ENCODE peak calls at places on chromosomes 1 and 21, in four cellular contexts. H is ascending aorta, I is stomach, R is uterus. Z is an unnamed sample.

GRCh38 chr21:23478381-23478780 is 2128.9 kb downstream of the MRPL39 start:
- DNase-seq in H (no peak), I (no peak), R (no peak), Z (no peak)

GRCh38 chr1:16430598-16430997 is 6.6 kb downstream of the SPATA21 start:
- DNase-seq in H (no peak), I (no peak), R (no peak), Z (peak; percentile 73)

GRCh38 chr1:30601316-30602085 is 121.9 kb downstream of the MATN1 start:
- DNase-seq in H (no peak), I (no peak), R (no peak), Z (peak; percentile 74)

GRCh38 chr1:15835205-15835740 is 12.2 kb upstream of the SPEN start:
- DNase-seq in H (no peak), I (no peak), R (no peak), Z (no peak)

GRCh38 chr1:181089017-181089776 is 697 bp downstream of the IER5 start:
- DNase-seq in R (no peak), I (peak; percentile 44), H (no peak), Z (no peak)

GRCh38 chr1:2212542-2213491 is 15.3 kb upstream of the SKI start:
- DNase-seq in H (peak; percentile 87), R (peak; percentile 97), I (peak; percentile 88), Z (peak; percentile 97)

GRCh38 chr1:180171691-180172090 is 17.0 kb downstream of the QSOX1 start:
- DNase-seq in H (no peak), I (no peak), R (no peak), Z (no peak)

GRCh38 chr1:9242338-9242969 is 7.9 kb downstream of the H6PD start:
- DNase-seq in I (peak; percentile 91), H (peak; percentile 42), R (peak; percentile 75), Z (no peak)

GRCh38 chr1:23167353-23168078 is 1.1 kb downstream of the LUZP1 start:
- DNase-seq in R (peak; percentile 34), I (peak; percentile 54), H (no peak), Z (peak; percentile 84)

GRCh38 chr1:54559771-54560231 is 11.8 kb downstream of the ACOT11 start:
- DNase-seq in R (no peak), H (no peak), I (no peak), Z (no peak)

GRCh38 chr1:19210772-19211549 is 895 bp upstream of the UBR4 start:
- DNase-seq in I (no peak), R (no peak), H (no peak), Z (no peak)

DNA sequence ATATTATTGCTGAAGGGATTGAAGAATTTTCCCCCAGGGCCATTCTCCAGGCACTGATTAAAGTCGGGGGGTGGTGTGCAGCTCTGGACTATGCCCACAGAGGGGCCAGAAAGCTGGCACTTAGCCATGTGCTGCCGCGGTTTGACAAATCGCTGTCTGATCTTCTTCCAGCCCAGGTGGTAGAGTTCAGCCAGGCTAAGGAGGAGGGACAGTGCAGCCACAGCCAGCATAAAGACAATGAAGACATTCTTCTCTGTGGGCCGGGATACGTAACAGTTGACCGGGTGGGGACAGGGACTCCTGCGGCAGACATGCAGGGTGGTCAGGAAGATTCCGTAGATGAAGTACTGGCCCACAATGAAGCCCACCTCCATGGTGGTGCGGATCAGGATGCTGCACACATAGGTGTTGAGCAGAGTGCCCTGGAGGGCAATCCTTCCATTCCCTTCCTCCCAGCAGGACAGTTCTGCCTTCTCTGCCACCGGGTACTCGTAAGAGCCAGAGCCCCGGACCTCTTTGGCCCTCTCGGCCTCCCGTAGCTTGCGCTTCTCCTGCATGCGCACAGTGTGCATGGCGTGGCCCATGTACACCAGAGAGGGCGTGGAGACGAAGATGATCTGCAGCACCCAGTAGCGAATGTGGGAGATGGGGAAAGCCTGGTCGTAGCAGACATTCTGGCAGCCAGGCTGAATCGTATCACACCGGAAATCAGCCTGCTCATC is 1.9 kb downstream of the GJA5 start:
- DNase-seq in H (no peak), R (no peak), I (no peak), Z (no peak)
- H3K4me1 ChIP-seq in H (peaks cover 11% of the 10 kb centered on the region), R (no peaks in the 10 kb centered on the region), I (peaks cover 13% of the 10 kb centered on the region), Z (peaks cover 5% of the 10 kb centered on the region)

GRCh38 chr1:41462680-41463004 is 21.8 kb downstream of the EDN2 start:
- DNase-seq in I (no peak), R (no peak), H (no peak), Z (no peak)
- H3K27ac ChIP-seq in I (no peak overlapping the region), R (no peak overlapping the region), H (no peak overlapping the region), Z (no peak overlapping the region)

GRCh38 chr1:244857761-244858160 is 6.6 kb downstream of the HNRNPU start:
- DNase-seq in I (no peak), H (no peak), R (no peak), Z (no peak)

GRCh38 chr1:244851546-244852231 is 12.7 kb downstream of the HNRNPU start:
- DNase-seq in I (no peak), R (no peak), H (no peak), Z (no peak)

GRCh38 chr1:244852694-244853093 is 11.6 kb downstream of the HNRNPU start:
- DNase-seq in R (no peak), H (no peak), I (no peak), Z (no peak)

GRCh38 chr1:244854175-244854574 is 10.2 kb downstream of the HNRNPU start:
- DNase-seq in R (no peak), I (no peak), H (no peak), Z (no peak)

GRCh38 chr1:244854865-244855578 is 9.3 kb downstream of the HNRNPU start:
- DNase-seq in I (no peak), H (no peak), R (no peak), Z (no peak)
- H3K4me1 ChIP-seq in I (peaks cover 95% of the 10 kb centered on the region), H (peaks cover 6% of the 10 kb centered on the region), R (peaks cover 14% of the 10 kb centered on the region), Z (no peaks in the 10 kb centered on the region)

GRCh38 chr1:244449936-244450508 is 1.7 kb downstream of the ADSS2 start:
- DNase-seq in I (no peak), H (no peak), R (no peak), Z (no peak)
- H3K27ac ChIP-seq in I (peak overlapping the region; percentile 93), H (no peak overlapping the region), R (peak overlapping the region; percentile 85), Z (no peak overlapping the region)

DNA sequence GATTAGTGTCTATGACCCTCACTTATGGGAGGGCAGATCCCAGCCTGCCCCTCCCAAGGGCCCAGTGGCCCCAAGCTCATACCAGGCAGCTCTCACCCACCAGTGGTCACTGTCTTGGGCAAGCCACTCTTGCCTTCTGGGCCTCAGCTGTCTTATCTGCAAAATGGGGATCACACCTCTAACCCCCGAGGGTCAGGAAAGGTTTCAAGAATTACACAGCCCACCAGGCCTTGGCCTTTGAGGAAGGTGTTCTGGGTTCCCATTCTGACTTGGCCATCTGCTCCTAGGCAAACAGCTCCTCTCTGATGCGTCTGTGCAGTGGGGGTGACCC is 16.8 kb downstream of the RUNX3 start:
- DNase-seq in R (no peak), I (no peak), H (no peak), Z (no peak)
- H3K4me1 ChIP-seq in R (no peaks in the 10 kb centered on the region), I (peaks cover 9% of the 10 kb centered on the region), H (no peaks in the 10 kb centered on the region), Z (no peaks in the 10 kb centered on the region)

DNA sequence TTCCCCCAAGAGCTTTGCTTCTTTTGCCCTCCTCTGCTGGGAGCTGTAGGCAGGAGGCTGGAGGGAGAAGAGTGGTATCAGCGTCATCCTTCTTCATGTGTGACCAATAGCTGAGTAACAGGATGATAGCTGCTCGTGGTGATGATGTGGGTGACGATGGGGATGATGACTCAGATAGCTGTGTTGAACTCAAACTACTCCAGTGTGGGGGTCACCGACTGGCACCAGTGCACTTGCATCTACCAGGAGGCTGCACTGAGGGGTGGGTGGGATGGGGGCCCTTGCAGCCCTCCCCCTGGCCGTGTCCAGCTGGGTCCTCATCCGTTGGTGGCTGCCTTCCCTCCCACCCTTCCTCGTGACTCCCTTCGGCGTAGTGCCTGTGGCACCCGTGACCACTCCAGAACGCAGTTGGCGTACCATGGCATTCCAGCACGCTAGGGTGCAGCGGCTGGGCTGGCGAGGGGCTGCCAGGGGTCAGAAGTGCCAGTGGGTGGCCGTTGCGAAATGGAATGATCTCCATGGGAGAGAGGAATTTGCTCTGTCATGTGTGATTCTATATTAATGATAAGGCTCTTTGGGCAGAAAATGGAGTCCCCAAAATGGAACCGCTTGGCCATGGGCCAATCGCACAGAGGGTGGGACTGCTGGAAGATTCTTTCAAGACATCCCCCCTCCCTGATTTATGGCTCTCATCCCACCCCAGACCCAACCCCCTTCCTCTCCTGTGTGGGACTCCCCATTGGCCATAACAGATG is 1.3 kb downstream of the IGFN1 start:
- DNase-seq in I (no peak), H (no peak), R (peak; percentile 47), Z (no peak)
- H3K27ac ChIP-seq in I (no peak overlapping the region), H (no peak overlapping the region), R (peak overlapping the region; percentile 61), Z (no peak overlapping the region)

GRCh38 chr1:6594977-6595740 is 7.5 kb downstream of the KLHL21 start:
- DNase-seq in R (no peak), I (no peak), H (no peak), Z (peak; percentile 25)

GRCh38 chr1:6597777-6598131 is 4.9 kb downstream of the KLHL21 start:
- DNase-seq in I (no peak), R (no peak), H (no peak), Z (peak; percentile 35)

GRCh38 chr1:6596351-6596750 is 6.3 kb downstream of the KLHL21 start:
- DNase-seq in R (no peak), H (no peak), I (no peak), Z (no peak)

GRCh38 chr1:6599141-6599975 is 3.3 kb downstream of the KLHL21 start:
- DNase-seq in I (no peak), R (no peak), H (no peak), Z (no peak)

DNA sequence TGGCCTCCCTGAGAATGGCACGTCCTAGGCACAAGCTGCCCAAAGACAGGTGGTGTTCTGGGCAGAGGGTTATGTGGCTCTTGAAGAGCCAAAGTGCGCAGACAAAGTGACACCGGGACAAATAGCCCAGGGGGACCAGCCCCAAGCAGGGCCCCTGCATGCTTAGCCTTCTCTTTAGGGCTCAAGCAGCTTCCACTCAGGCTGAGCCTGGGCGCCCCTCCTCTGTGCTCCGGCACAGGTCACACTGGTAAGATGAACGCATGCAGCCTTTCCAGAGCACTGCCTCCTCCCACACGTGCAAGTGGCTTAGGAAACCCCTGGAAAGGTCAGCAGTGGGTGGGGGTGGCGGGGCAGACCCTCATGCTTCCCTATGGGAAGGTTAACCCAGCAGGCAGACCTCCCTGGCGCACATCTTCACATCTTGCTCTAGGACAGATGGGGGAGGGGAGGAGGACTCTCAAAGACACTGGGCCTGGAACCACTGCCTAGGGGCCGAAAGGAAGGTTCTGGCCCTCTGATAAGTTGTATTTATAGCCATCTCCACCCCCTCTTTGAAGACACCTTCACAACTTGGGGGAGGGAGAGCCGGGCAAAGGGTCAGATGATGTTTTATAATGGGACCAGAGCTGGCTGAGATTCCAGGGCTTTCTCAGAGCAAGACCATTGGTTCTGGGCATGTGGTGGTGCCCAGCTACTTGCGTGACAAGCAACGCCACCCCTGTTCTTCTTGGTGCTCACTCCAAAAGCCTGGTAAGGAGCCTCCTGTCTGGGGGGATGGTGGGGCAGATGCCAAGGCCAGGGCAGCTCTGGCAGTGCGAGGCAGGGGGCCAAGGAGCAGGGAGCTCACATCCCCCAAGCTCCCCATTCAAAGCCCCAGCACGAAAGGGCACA is 5.5 kb downstream of the KLHL21 start:
- DNase-seq in I (no peak), H (no peak), R (no peak), Z (peak; percentile 35)
- H3K4me1 ChIP-seq in I (peaks cover 82% of the 10 kb centered on the region), H (peaks cover 30% of the 10 kb centered on the region), R (peaks cover 15% of the 10 kb centered on the region), Z (peaks cover 4% of the 10 kb centered on the region)

GRCh38 chr1:232130815-232131474 is 499.0 kb downstream of the SIPA1L2 start:
- DNase-seq in R (no peak), H (no peak), I (no peak), Z (no peak)
- H3K27ac ChIP-seq in R (no peak overlapping the region), H (no peak overlapping the region), I (no peak overlapping the region), Z (no peak overlapping the region)

Z was measured in endodermal cell.